ENCODE peak calls at places on chromosomes 16 and 17, in nine cellular contexts. F, H, K, R, P, V, W, G and Q are unnamed samples. For H3K27me3, the result is how much of the 10 kb centered on the place peaks cover.

GRCh38 chr17:65277576-65277975 is 140.4 kb downstream of the RGS9 start:
- DNase-seq in P (peak), H (no peak), W (no peak), K (no peak), F (no peak), G (no peak), V (no peak), R (no peak), Q (no peak)

GRCh38 chr17:38892083-38892482 is 22.2 kb downstream of the LASP1 start:
- DNase-seq in H (no peak), W (no peak), F (no peak), G (no peak), V (no peak), R (no peak), P (no peak), K (no peak), Q (no peak)

GRCh38 chr17:49861150-49861884 is 13.4 kb upstream of the TAC4 start:
- DNase-seq in R (no peak), K (no peak), H (peak), V (no peak), F (peak), G (peak), W (no peak), P (peak), Q (peak)

GRCh38 chr17:17053446-17054379 is 11.5 kb downstream of the MPRIP start:
- DNase-seq in G (peak), W (no peak), P (no peak), K (no peak), F (no peak), R (peak), H (no peak), V (peak), Q (no peak)

GRCh38 chr17:9071921-9072503 is 50.7 kb downstream of the NTN1 start:
- DNase-seq in F (no peak), W (no peak), R (no peak), V (no peak), H (no peak), P (no peak), K (no peak), G (no peak), Q (no peak)

GRCh38 chr16:12235110-12235509 is 258.6 kb downstream of the SNX29 start:
- DNase-seq in W (no peak), G (no peak), F (no peak), P (no peak), V (no peak), R (no peak), K (no peak), H (no peak), Q (no peak)

GRCh38 chr16:4506450-4506849 is 30.3 kb downstream of the HMOX2 start:
- DNase-seq in V (peak), F (no peak), H (peak), P (peak), R (peak), K (no peak), W (no peak), G (peak), Q (peak)

GRCh38 chr16:83715217-83715920 is 92.4 kb upstream of the HSBP1 start:
- DNase-seq in P (no peak), W (no peak), R (peak), K (no peak), F (no peak), H (no peak), V (no peak), G (no peak), Q (peak)

GRCh38 chr16:29864205-29864604 is 1.2 kb upstream of the CDIPT start:
- DNase-seq in G (no peak), H (no peak), W (no peak), K (no peak), P (no peak), V (no peak), F (no peak), R (no peak), Q (no peak)

GRCh38 chr16:12260647-12261262 is 284.2 kb downstream of the SNX29 start:
- DNase-seq in W (no peak), F (no peak), K (peak), R (no peak), P (peak), V (no peak), G (no peak), H (no peak), Q (no peak)

GRCh38 chr16:52068447-52069074 is 478.4 kb downstream of the TOX3 start:
- DNase-seq in P (peak), V (no peak), G (peak), F (no peak), H (no peak), W (no peak), K (no peak), R (peak), Q (peak)

GRCh38 chr17:71052971-71053370 is 883.6 kb downstream of the KCNJ2 start:
- DNase-seq in F (no peak), R (no peak), V (no peak), K (no peak), P (no peak), H (no peak), G (no peak), W (no peak), Q (no peak)

GRCh38 chr16:86089986-86090385 is 191.0 kb downstream of the IRF8 start:
- DNase-seq in K (no peak), H (no peak), R (no peak), P (no peak), G (no peak), V (peak), F (peak), W (no peak), Q (no peak)

GRCh38 chr16:87527055-87527724 is 34.4 kb upstream of the ZCCHC14 start:
- DNase-seq in G (no peak), P (no peak), K (no peak), W (no peak), H (no peak), F (no peak), V (no peak), R (no peak), Q (no peak)

GRCh38 chr17:48676963-48677558 is 45.3 kb downstream of the PRAC1 start:
- DNase-seq in G (no peak), F (no peak), R (no peak), K (no peak), H (no peak), P (no peak), W (no peak), V (no peak), Q (no peak)

GRCh38 chr16:67199011-67199807 is at the start of gene ELMO3:
- DNase-seq in K (no peak), F (peak), R (peak), V (no peak), H (no peak), G (peak), W (no peak), P (no peak), Q (peak)

GRCh38 chr16:30958164-30959083 is 870 bp downstream of the SETD1A start:
- DNase-seq in G (peak), R (peak), F (no peak), K (peak), W (no peak), P (peak), H (no peak), V (no peak), Q (no peak)

GRCh38 chr16:16073884-16074781 is 124.7 kb downstream of the ABCC1 start:
- DNase-seq in W (no peak), G (peak), K (no peak), F (no peak), R (peak), P (peak), V (no peak), H (peak), Q (no peak)

GRCh38 chr17:75417054-75417453 is 11.6 kb upstream of the GRB2 start:
- DNase-seq in K (no peak), H (no peak), W (no peak), R (no peak), V (no peak), P (no peak), F (no peak), G (no peak), Q (no peak)

GRCh38 chr17:28865946-28866752 is 11.3 kb downstream of the ERAL1 start:
- DNase-seq in G (no peak), K (peak), F (no peak), R (no peak), P (no peak), W (no peak), H (no peak), V (no peak), Q (no peak)

GRCh38 chr17:42985225-42985624 is 4.9 kb downstream of the RUNDC1 start:
- DNase-seq in P (no peak), W (no peak), H (no peak), G (no peak), V (no peak), R (no peak), K (no peak), F (no peak), Q (no peak)

GRCh38 chr16:82034981-82035612 is at the start of gene HSD17B2:
- DNase-seq in V (no peak), F (peak), R (peak), G (no peak), K (no peak), P (peak), H (no peak), W (no peak), Q (no peak)

GRCh38 chr16:71630808-71631207 is 4.8 kb downstream of the MARVELD3 start:
- DNase-seq in F (no peak), W (no peak), V (no peak), R (no peak), P (no peak), K (no peak), H (no peak), G (no peak), Q (no peak)

GRCh38 chr17:7538891-7539290 is 10.0 kb upstream of the TNFSF12 start:
- DNase-seq in K (no peak), W (no peak), V (no peak), R (no peak), P (peak), H (no peak), G (no peak), F (no peak), Q (no peak)

GRCh38 chr17:14302421-14303099 is 1.7 kb downstream of the HS3ST3B1 start:
- DNase-seq in G (peak), V (peak), H (peak), F (peak), K (peak), R (peak), W (peak), P (peak), Q (peak)

GRCh38 chr17:58414596-58414997 is 2.7 kb downstream of the RNF43 start:
- DNase-seq in F (no peak), G (peak), R (no peak), W (no peak), K (no peak), V (no peak), P (no peak), H (no peak), Q (no peak)
- H3K27me3 ChIP-seq in F (under half), G (under half), R (under half), W (under half), K (under half), V (under half), P (under half), H (under half), Q (under half)

GRCh38 chr17:80283116-80283852 is 22.6 kb downstream of the RNF213 start:
- DNase-seq in P (no peak), H (no peak), F (no peak), G (no peak), W (no peak), V (no peak), K (peak), R (no peak), Q (no peak)
- TF ChIP-seq POLR2A in P (no peak), H (no peak), F (no peak), G (no peak), W (no peak), V (no peak), K (no peak), R (no peak), Q (no peak)

GRCh38 chr17:79364695-79365094 is 246.2 kb downstream of the RBFOX3 start:
- DNase-seq in V (no peak), F (no peak), R (no peak), G (no peak), W (no peak), H (no peak), P (no peak), K (peak), Q (no peak)
- H3K27me3 ChIP-seq in V (under half), F (under half), R (under half), G (under half), W (half or more), H (half or more), P (under half), K (under half), Q (under half)

GRCh38 chr17:1485311-1485747 is 7.2 kb downstream of the MYO1C start:
- DNase-seq in G (peak), V (no peak), P (no peak), W (no peak), H (no peak), K (peak), R (peak), F (peak), Q (no peak)
- TF ChIP-seq POLR2A in G (no peak), V (no peak), P (peak), W (no peak), H (no peak), K (peak), R (no peak), F (no peak), Q (peak)

DNA sequence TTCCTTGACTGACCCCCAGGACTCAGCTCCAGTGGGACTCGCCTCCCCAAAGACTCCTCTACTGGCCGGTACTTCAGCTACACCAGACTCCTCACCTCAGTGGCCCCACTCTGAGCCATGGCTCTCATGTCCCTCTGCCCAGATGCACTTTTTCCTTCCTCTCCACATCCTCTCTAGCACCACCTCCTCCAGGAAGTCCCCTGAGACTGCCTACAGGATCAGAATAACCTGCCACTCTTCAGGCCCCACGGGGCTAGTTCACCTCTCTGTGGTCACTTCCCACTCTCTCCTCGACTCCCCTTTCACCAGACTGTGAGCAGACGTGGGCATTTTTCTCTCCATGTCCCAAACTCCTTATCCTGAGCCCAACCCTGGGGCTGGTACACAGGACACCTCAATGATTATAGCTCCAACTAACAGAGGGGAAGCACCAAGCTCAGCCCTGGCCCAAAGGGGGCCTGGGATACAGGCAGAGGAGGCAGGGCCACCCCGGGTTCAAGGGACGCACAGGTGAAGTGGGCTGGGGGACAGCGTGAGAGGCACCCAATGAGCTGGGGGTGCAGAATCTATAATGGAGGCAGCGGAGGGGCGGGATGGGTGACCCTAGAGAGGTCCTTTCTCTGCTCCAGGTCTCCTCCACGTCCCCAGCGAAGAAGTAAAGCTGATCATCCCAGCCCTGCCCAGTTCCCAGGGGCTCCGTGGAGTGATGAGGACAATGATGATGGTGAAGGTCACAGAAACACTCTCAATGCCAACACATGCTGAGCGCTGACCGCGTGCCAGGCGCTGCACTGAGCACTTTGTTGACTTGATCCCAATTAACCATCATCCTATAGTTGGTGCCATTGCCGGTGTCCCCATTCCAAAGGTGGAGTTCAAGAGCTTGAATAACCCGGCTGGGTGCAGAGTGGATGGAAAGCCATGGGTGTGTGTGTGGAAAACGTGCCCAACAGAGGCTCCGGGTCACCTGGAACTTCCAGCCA is 3.9 kb downstream of the TRPV3 start:
- DNase-seq in G (no peak), V (no peak), K (no peak), R (no peak), F (no peak), H (no peak), W (no peak), P (no peak), Q (no peak)
- H3K27me3 ChIP-seq in G (under half), V (under half), K (under half), R (under half), F (under half), H (under half), W (under half), P (under half), Q (under half)

DNA sequence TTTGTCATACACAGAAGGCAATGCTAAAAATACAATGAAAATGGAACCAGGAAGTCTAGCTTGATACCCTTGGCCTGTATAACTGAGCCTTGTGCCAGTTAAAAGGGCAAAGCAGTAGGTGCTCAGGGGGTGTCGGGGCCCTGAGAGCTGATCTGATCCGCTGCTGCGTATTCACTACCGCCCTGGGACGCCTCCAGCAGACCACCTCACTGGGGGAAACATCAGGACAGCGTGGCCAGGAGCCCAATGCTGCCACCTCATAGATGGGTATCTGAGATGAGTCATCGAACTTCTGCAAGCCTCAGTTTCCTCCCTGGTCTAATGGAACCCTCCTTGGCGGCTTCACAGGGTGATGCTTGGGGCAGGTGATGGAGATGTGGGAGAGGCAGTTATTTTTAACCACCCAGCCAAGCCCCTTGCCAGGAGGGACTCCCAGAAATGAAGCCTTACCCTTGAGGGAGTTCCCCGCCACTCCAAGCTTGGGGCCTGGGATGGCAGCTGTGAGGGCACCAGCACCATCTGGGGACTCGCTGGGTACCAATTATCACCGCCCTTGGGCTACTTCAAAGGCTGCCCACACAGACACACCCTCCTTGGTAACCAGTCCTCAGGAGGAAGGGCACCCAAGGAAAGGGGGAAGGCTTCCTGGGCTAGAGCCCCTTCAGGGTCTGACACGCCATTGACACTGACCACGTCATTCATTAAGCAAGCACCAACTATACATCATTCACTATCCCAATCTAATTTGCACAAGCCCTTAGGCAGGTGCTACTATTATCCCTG is 7.8 kb downstream of the DEXI start:
- DNase-seq in R (no peak), G (no peak), W (no peak), H (no peak), K (no peak), F (no peak), V (no peak), P (no peak), Q (no peak)
- TF ChIP-seq POLR2A in R (no peak), G (no peak), W (no peak), H (no peak), K (no peak), F (no peak), V (no peak), P (no peak), Q (no peak)